ENCODE peak calls at places on chromosomes 13 and 19, in six cellular contexts. One of them, this sample, is unnamed.
A peak's percentile ranks its signal among the peaks of the same experiment; 100 is the strongest.

GRCh38 chr13:43546260-43546659 is 240.5 kb downstream of the ENOX1 start:
- DNase-seq in OCI-LY7: no peak
- DNase-seq in sigmoid colon: no peak
- DNase-seq in PC-9: no peak
- DNase-seq in GM23248: no peak
- DNase-seq in neural progenitor cell: peak; percentile 5
- DNase-seq in this sample: no peak

GRCh38 chr13:113119822-113120189 is 2.8 kb upstream of the F10 start:
- DNase-seq in OCI-LY7: no peak
- DNase-seq in sigmoid colon: no peak
- DNase-seq in PC-9: no peak
- DNase-seq in GM23248: no peak
- DNase-seq in neural progenitor cell: no peak
- DNase-seq in this sample: no peak

GRCh38 chr13:59793107-59793506 is 370.6 kb downstream of the DIAPH3 start:
- DNase-seq in OCI-LY7: no peak
- DNase-seq in sigmoid colon: no peak
- DNase-seq in PC-9: no peak
- DNase-seq in GM23248: no peak
- DNase-seq in neural progenitor cell: no peak
- DNase-seq in this sample: no peak

GRCh38 chr19:1104452-1105216 is 840 bp downstream of the GPX4 start:
- DNase-seq in OCI-LY7: peak; percentile 68
- DNase-seq in sigmoid colon: peak; percentile 89
- DNase-seq in PC-9: peak; percentile 54
- DNase-seq in GM23248: peak; percentile 89
- DNase-seq in neural progenitor cell: peak; percentile 92
- DNase-seq in this sample: peak; percentile 71

GRCh38 chr13:26663801-26664200 is 96.8 kb downstream of the GPR12 start:
- DNase-seq in OCI-LY7: peak; percentile 65
- DNase-seq in sigmoid colon: no peak
- DNase-seq in PC-9: no peak
- DNase-seq in GM23248: no peak
- DNase-seq in neural progenitor cell: no peak
- DNase-seq in this sample: no peak

GRCh38 chr19:50333737-50334617 is 4.8 kb upstream of the KCNC3 start:
- DNase-seq in OCI-LY7: peak; percentile 78
- DNase-seq in sigmoid colon: peak; percentile 74
- DNase-seq in PC-9: no peak
- DNase-seq in GM23248: peak; percentile 78
- DNase-seq in neural progenitor cell: peak; percentile 86
- DNase-seq in this sample: no peak

GRCh38 chr13:91722267-91722884 is 324.0 kb downstream of the GPC5 start:
- DNase-seq in OCI-LY7: peak; percentile 84
- DNase-seq in sigmoid colon: no peak
- DNase-seq in PC-9: no peak
- DNase-seq in GM23248: peak; percentile 55
- DNase-seq in neural progenitor cell: peak; percentile 36
- DNase-seq in this sample: peak; percentile 2

GRCh38 chr13:33690321-33690720 is 127.6 kb upstream of the RFC3 start:
- DNase-seq in OCI-LY7: no peak
- DNase-seq in sigmoid colon: no peak
- DNase-seq in PC-9: no peak
- DNase-seq in GM23248: no peak
- DNase-seq in neural progenitor cell: no peak
- DNase-seq in this sample: no peak

GRCh38 chr19:16085115-16085514 is 8.8 kb downstream of the TPM4 start:
- DNase-seq in OCI-LY7: no peak
- DNase-seq in sigmoid colon: no peak
- DNase-seq in PC-9: peak; percentile 63
- DNase-seq in GM23248: peak; percentile 53
- DNase-seq in neural progenitor cell: no peak
- DNase-seq in this sample: no peak

DNA sequence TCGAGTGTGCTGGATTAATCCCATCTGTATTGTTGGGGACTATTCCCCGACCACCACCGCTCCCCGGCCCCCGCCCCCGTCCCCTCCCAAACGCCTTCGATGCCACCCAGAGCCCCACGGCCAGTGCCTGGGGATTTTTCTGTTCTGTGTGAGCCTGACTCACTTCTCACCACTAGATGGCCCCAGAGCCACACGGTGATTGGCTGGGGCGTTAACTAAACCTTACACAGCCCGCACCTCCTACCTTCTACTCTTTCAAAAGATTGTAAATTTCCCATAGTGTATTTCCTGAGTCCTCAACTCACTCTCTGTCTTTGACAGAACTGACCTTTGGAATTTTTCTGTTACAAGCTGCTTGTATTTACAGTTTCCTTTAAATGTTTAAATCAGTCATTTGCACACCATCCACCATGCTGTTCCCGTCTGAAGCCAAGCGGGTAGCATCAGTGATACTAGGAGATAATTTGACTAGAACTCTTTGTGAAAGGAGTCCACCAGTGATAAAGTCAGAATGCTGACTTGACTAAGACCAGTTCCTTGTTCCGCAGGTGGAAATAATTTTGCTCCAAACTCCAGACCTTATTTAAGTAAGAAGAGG is 61.4 kb downstream of the RFX2 start:
- DNase-seq in OCI-LY7: peak; percentile 77
- DNase-seq in sigmoid colon: peak; percentile 89
- DNase-seq in PC-9: peak; percentile 57
- DNase-seq in GM23248: peak; percentile 86
- DNase-seq in neural progenitor cell: peak; percentile 89
- DNase-seq in this sample: peak; percentile 77
- H3K4me3 ChIP-seq in OCI-LY7: no peak overlapping the region
- H3K4me3 ChIP-seq in sigmoid colon: peak overlapping the region; percentile 15
- H3K4me3 ChIP-seq in PC-9: no peak overlapping the region
- H3K4me3 ChIP-seq in GM23248: no peak overlapping the region
- H3K4me3 ChIP-seq in neural progenitor cell: no peak overlapping the region
- H3K4me3 ChIP-seq in this sample: no peak overlapping the region

GRCh38 chr13:36297600-36298338 is at the start of gene CCDC169:
- DNase-seq in OCI-LY7: no peak
- DNase-seq in sigmoid colon: peak; percentile 93
- DNase-seq in PC-9: peak; percentile 64
- DNase-seq in GM23248: peak; percentile 83
- DNase-seq in neural progenitor cell: peak; percentile 84
- DNase-seq in this sample: peak; percentile 67
- H3K27ac ChIP-seq in OCI-LY7: no peak within 1 kb of the TSS
- H3K27ac ChIP-seq in sigmoid colon: peak within 1 kb of the TSS; percentile 93
- H3K27ac ChIP-seq in PC-9: peak within 1 kb of the TSS; percentile 82
- H3K27ac ChIP-seq in GM23248: peak within 1 kb of the TSS; percentile 51
- H3K27ac ChIP-seq in neural progenitor cell: peak within 1 kb of the TSS; percentile 94
- H3K27ac ChIP-seq in this sample: no peak within 1 kb of the TSS

GRCh38 chr19:37221136-37221535 is 3.1 kb downstream of the ZNF383 start:
- DNase-seq in OCI-LY7: no peak
- DNase-seq in sigmoid colon: no peak
- DNase-seq in PC-9: no peak
- DNase-seq in GM23248: no peak
- DNase-seq in neural progenitor cell: no peak
- DNase-seq in this sample: no peak
- H3K36me3 ChIP-seq in OCI-LY7: peaks cover 62% of the 10 kb centered on the region
- H3K36me3 ChIP-seq in sigmoid colon: peaks cover 32% of the 10 kb centered on the region
- H3K36me3 ChIP-seq in PC-9: peaks cover 47% of the 10 kb centered on the region
- H3K36me3 ChIP-seq in GM23248: peaks cover 25% of the 10 kb centered on the region
- H3K36me3 ChIP-seq in neural progenitor cell: no peaks in the 10 kb centered on the region
- H3K36me3 ChIP-seq in this sample: peaks cover 60% of the 10 kb centered on the region

GRCh38 chr13:38395505-38395803 is 45.8 kb downstream of the UFM1 start:
- DNase-seq in OCI-LY7: no peak
- DNase-seq in sigmoid colon: no peak
- DNase-seq in PC-9: no peak
- DNase-seq in GM23248: peak; percentile 35
- DNase-seq in neural progenitor cell: no peak
- DNase-seq in this sample: no peak

GRCh38 chr13:38401276-38401675 is 51.6 kb downstream of the UFM1 start:
- DNase-seq in OCI-LY7: no peak
- DNase-seq in sigmoid colon: no peak
- DNase-seq in PC-9: no peak
- DNase-seq in GM23248: no peak
- DNase-seq in neural progenitor cell: no peak
- DNase-seq in this sample: no peak

GRCh38 chr13:38399540-38399939 is 49.9 kb downstream of the UFM1 start:
- DNase-seq in OCI-LY7: no peak
- DNase-seq in sigmoid colon: no peak
- DNase-seq in PC-9: no peak
- DNase-seq in GM23248: no peak
- DNase-seq in neural progenitor cell: no peak
- DNase-seq in this sample: no peak

GRCh38 chr13:38394777-38395504 is 45.3 kb downstream of the UFM1 start:
- DNase-seq in OCI-LY7: no peak
- DNase-seq in sigmoid colon: no peak
- DNase-seq in PC-9: peak; percentile 43
- DNase-seq in GM23248: peak; percentile 69
- DNase-seq in neural progenitor cell: no peak
- DNase-seq in this sample: no peak

DNA sequence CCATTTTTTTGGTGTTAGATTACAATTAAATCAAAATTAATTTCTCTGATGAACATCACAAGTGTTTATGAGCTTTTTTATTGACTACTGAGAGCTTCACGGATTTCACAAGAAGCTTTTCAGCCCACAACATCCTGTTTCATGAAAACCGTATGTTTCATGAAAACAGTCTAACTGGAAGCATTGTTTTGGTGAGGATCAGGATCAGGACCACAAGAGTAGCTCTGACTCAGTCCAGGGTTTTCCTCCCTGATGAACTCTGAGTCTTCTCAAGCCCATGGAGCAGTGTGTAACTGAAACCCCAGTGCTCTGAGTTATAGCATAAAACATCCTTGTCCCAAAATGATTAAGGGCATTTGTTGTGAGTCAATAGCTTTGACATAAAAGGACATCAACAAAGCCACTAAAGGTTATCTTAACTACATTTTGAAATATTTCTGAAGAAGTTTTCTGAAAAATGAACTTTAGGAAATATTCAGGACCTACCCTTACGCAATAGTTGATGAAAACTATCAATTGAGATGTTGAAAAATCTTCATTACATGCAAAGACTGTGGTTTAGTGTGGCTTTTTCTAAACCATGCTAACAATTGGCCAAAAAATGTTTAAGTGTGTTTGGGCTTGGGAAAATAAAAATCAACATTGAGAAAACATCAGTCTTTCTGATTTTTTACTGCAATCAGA is 49.3 kb downstream of the UFM1 start:
- DNase-seq in OCI-LY7: no peak
- DNase-seq in sigmoid colon: no peak
- DNase-seq in PC-9: no peak
- DNase-seq in GM23248: peak; percentile 91
- DNase-seq in neural progenitor cell: no peak
- DNase-seq in this sample: no peak
- H3K4me3 ChIP-seq in OCI-LY7: no peak overlapping the region
- H3K4me3 ChIP-seq in sigmoid colon: no peak overlapping the region
- H3K4me3 ChIP-seq in PC-9: no peak overlapping the region
- H3K4me3 ChIP-seq in GM23248: peak overlapping the region; percentile 22
- H3K4me3 ChIP-seq in neural progenitor cell: no peak overlapping the region
- H3K4me3 ChIP-seq in this sample: no peak overlapping the region

GRCh38 chr19:2394054-2394668 is 33.2 kb downstream of the TIMM13 start:
- DNase-seq in OCI-LY7: peak; percentile 75
- DNase-seq in sigmoid colon: no peak
- DNase-seq in PC-9: no peak
- DNase-seq in GM23248: no peak
- DNase-seq in neural progenitor cell: no peak
- DNase-seq in this sample: peak; percentile 28

GRCh38 chr19:2399582-2399981 is 27.8 kb downstream of the TIMM13 start:
- DNase-seq in OCI-LY7: no peak
- DNase-seq in sigmoid colon: no peak
- DNase-seq in PC-9: no peak
- DNase-seq in GM23248: no peak
- DNase-seq in neural progenitor cell: no peak
- DNase-seq in this sample: no peak

GRCh38 chr19:2394669-2395292 is 32.6 kb downstream of the TIMM13 start:
- DNase-seq in OCI-LY7: no peak
- DNase-seq in sigmoid colon: no peak
- DNase-seq in PC-9: no peak
- DNase-seq in GM23248: no peak
- DNase-seq in neural progenitor cell: no peak
- DNase-seq in this sample: no peak

GRCh38 chr19:2398735-2399305 is 28.6 kb downstream of the TIMM13 start:
- DNase-seq in OCI-LY7: no peak
- DNase-seq in sigmoid colon: no peak
- DNase-seq in PC-9: no peak
- DNase-seq in GM23248: no peak
- DNase-seq in neural progenitor cell: no peak
- DNase-seq in this sample: no peak
- H3K27ac ChIP-seq in OCI-LY7: no peak overlapping the region
- H3K27ac ChIP-seq in sigmoid colon: no peak overlapping the region
- H3K27ac ChIP-seq in PC-9: no peak overlapping the region
- H3K27ac ChIP-seq in GM23248: no peak overlapping the region
- H3K27ac ChIP-seq in neural progenitor cell: no peak overlapping the region
- H3K27ac ChIP-seq in this sample: no peak overlapping the region

DNA sequence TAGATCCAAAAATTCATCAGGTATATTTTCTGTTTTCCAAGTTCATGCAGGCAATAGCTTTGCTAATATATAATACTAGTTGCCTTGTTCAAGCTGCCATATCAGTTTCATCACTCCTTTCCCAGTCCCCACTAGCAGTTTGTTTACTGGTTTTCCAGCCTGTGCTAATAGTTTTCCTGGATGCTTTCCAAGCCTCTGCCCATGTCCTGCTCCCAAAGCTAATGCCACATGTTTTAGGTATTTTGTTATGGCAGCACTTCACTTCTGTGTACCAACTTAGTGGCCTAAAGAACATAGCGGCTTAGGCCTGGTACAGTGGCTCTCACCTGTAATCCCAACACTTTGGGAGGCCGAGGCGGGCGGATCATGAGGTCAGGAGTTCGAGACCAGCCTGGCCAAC is 28.1 kb upstream of the ZNF527 start:
- DNase-seq in OCI-LY7: no peak
- DNase-seq in sigmoid colon: no peak
- DNase-seq in PC-9: no peak
- DNase-seq in GM23248: peak; percentile 11
- DNase-seq in neural progenitor cell: no peak
- DNase-seq in this sample: no peak
- H3K36me3 ChIP-seq in OCI-LY7: peaks cover 26% of the 10 kb centered on the region
- H3K36me3 ChIP-seq in sigmoid colon: peaks cover 3% of the 10 kb centered on the region
- H3K36me3 ChIP-seq in PC-9: peaks cover 20% of the 10 kb centered on the region
- H3K36me3 ChIP-seq in GM23248: peaks cover 8% of the 10 kb centered on the region
- H3K36me3 ChIP-seq in neural progenitor cell: no peaks in the 10 kb centered on the region
- H3K36me3 ChIP-seq in this sample: peaks cover 29% of the 10 kb centered on the region

DNA sequence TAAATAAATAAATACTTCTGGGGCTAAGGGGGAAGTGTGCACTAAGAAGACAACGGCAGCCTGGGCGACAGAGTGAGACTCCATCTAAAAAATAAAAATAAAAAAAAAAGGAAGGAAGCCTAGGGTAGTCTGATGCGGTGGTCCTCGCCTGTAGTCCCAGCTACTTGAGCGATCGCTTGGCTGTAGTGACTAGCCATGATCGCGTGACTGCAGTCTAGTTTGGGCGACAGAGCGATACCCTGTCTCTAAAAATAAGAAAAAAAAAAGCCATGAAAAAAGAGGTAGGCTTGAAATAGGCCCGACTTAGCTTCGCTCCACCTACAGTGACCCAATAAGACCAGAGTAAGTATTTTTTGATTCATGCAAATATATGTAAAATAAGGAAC is 661 bp upstream of the BABAM1 start:
- DNase-seq in OCI-LY7: no peak
- DNase-seq in sigmoid colon: no peak
- DNase-seq in PC-9: no peak
- DNase-seq in GM23248: no peak
- DNase-seq in neural progenitor cell: peak; percentile 41
- DNase-seq in this sample: no peak
- H3K4me3 ChIP-seq in OCI-LY7: peak overlapping the region; percentile 61
- H3K4me3 ChIP-seq in sigmoid colon: no peak overlapping the region
- H3K4me3 ChIP-seq in PC-9: no peak overlapping the region
- H3K4me3 ChIP-seq in GM23248: no peak overlapping the region
- H3K4me3 ChIP-seq in neural progenitor cell: no peak overlapping the region
- H3K4me3 ChIP-seq in this sample: peak overlapping the region; percentile 55

This sample was measured in CD4-positive, CD25-positive, alpha-beta regulatory T cell.